ENCODE peak calls at places on chromosomes 5 and 9, in seven cellular contexts. One of them, this sample, is unnamed.
A peak's percentile ranks its signal among the peaks of the same experiment; 100 is the strongest.

GRCh38 chr5:137073192-137073591 is 425.9 kb downstream of the SPOCK1 start:
- DNase-seq in activated CD8-positive, alpha-beta T cell treated with anti-CD3 and anti-CD28 coated beads for 36 hours: no peak
- DNase-seq in activated T-helper 9 cell treated with anti-CD3 and anti-CD28 coated beads, Interleukin-2, amount 50 U/mL, for 16 hours: no peak
- DNase-seq in HCT116: no peak
- DNase-seq in aorta: no peak
- DNase-seq in left ventricle myocardium inferior: no peak
- DNase-seq in stimulated activated CD4-positive, alpha-beta T cell treated with anti-CD3 and anti-CD28 coated beads, Interleukin-2, amount 100 ng/mL, for 48 hours: no peak
- DNase-seq in this sample: no peak

GRCh38 chr9:130229759-130230158 is 35.8 kb upstream of the HMCN2 start:
- DNase-seq in activated CD8-positive, alpha-beta T cell treated with anti-CD3 and anti-CD28 coated beads for 36 hours: no peak
- DNase-seq in activated T-helper 9 cell treated with anti-CD3 and anti-CD28 coated beads, Interleukin-2, amount 50 U/mL, for 16 hours: no peak
- DNase-seq in HCT116: no peak
- DNase-seq in aorta: no peak
- DNase-seq in left ventricle myocardium inferior: no peak
- DNase-seq in stimulated activated CD4-positive, alpha-beta T cell treated with anti-CD3 and anti-CD28 coated beads, Interleukin-2, amount 100 ng/mL, for 48 hours: no peak
- DNase-seq in this sample: no peak

GRCh38 chr9:5185220-5185840 is at the start of gene INSL6:
- DNase-seq in activated CD8-positive, alpha-beta T cell treated with anti-CD3 and anti-CD28 coated beads for 36 hours: no peak
- DNase-seq in activated T-helper 9 cell treated with anti-CD3 and anti-CD28 coated beads, Interleukin-2, amount 50 U/mL, for 16 hours: no peak
- DNase-seq in HCT116: no peak
- DNase-seq in aorta: no peak
- DNase-seq in left ventricle myocardium inferior: no peak
- DNase-seq in stimulated activated CD4-positive, alpha-beta T cell treated with anti-CD3 and anti-CD28 coated beads, Interleukin-2, amount 100 ng/mL, for 48 hours: no peak
- DNase-seq in this sample: no peak

GRCh38 chr9:131517761-131518190 is 13.3 kb downstream of the UCK1 start:
- DNase-seq in activated CD8-positive, alpha-beta T cell treated with anti-CD3 and anti-CD28 coated beads for 36 hours: no peak
- DNase-seq in activated T-helper 9 cell treated with anti-CD3 and anti-CD28 coated beads, Interleukin-2, amount 50 U/mL, for 16 hours: no peak
- DNase-seq in HCT116: no peak
- DNase-seq in aorta: no peak
- DNase-seq in left ventricle myocardium inferior: peak; percentile 53
- DNase-seq in stimulated activated CD4-positive, alpha-beta T cell treated with anti-CD3 and anti-CD28 coated beads, Interleukin-2, amount 100 ng/mL, for 48 hours: no peak
- DNase-seq in this sample: no peak

GRCh38 chr9:71819115-71819739 is 50.9 kb upstream of the CEMIP2 start:
- DNase-seq in activated CD8-positive, alpha-beta T cell treated with anti-CD3 and anti-CD28 coated beads for 36 hours: peak; percentile 61
- DNase-seq in activated T-helper 9 cell treated with anti-CD3 and anti-CD28 coated beads, Interleukin-2, amount 50 U/mL, for 16 hours: no peak
- DNase-seq in HCT116: peak; percentile 10
- DNase-seq in aorta: no peak
- DNase-seq in left ventricle myocardium inferior: no peak
- DNase-seq in stimulated activated CD4-positive, alpha-beta T cell treated with anti-CD3 and anti-CD28 coated beads, Interleukin-2, amount 100 ng/mL, for 48 hours: peak; percentile 47
- DNase-seq in this sample: peak; percentile 56

GRCh38 chr5:149719666-149720065 is 10.4 kb upstream of the PPARGC1B start:
- DNase-seq in activated CD8-positive, alpha-beta T cell treated with anti-CD3 and anti-CD28 coated beads for 36 hours: no peak
- DNase-seq in activated T-helper 9 cell treated with anti-CD3 and anti-CD28 coated beads, Interleukin-2, amount 50 U/mL, for 16 hours: no peak
- DNase-seq in HCT116: no peak
- DNase-seq in aorta: no peak
- DNase-seq in left ventricle myocardium inferior: no peak
- DNase-seq in stimulated activated CD4-positive, alpha-beta T cell treated with anti-CD3 and anti-CD28 coated beads, Interleukin-2, amount 100 ng/mL, for 48 hours: no peak
- DNase-seq in this sample: no peak

GRCh38 chr9:3783156-3783555 is 257.4 kb upstream of the RFX3 start:
- DNase-seq in activated CD8-positive, alpha-beta T cell treated with anti-CD3 and anti-CD28 coated beads for 36 hours: no peak
- DNase-seq in activated T-helper 9 cell treated with anti-CD3 and anti-CD28 coated beads, Interleukin-2, amount 50 U/mL, for 16 hours: no peak
- DNase-seq in HCT116: no peak
- DNase-seq in aorta: no peak
- DNase-seq in left ventricle myocardium inferior: no peak
- DNase-seq in stimulated activated CD4-positive, alpha-beta T cell treated with anti-CD3 and anti-CD28 coated beads, Interleukin-2, amount 100 ng/mL, for 48 hours: no peak
- DNase-seq in this sample: no peak

GRCh38 chr5:124888050-124888506 is 141.6 kb upstream of the ZNF608 start:
- DNase-seq in activated CD8-positive, alpha-beta T cell treated with anti-CD3 and anti-CD28 coated beads for 36 hours: no peak
- DNase-seq in activated T-helper 9 cell treated with anti-CD3 and anti-CD28 coated beads, Interleukin-2, amount 50 U/mL, for 16 hours: no peak
- DNase-seq in HCT116: no peak
- DNase-seq in aorta: no peak
- DNase-seq in left ventricle myocardium inferior: no peak
- DNase-seq in stimulated activated CD4-positive, alpha-beta T cell treated with anti-CD3 and anti-CD28 coated beads, Interleukin-2, amount 100 ng/mL, for 48 hours: no peak
- DNase-seq in this sample: no peak

GRCh38 chr5:98391921-98392625 is 381.4 kb upstream of the RGMB start:
- DNase-seq in activated CD8-positive, alpha-beta T cell treated with anti-CD3 and anti-CD28 coated beads for 36 hours: no peak
- DNase-seq in activated T-helper 9 cell treated with anti-CD3 and anti-CD28 coated beads, Interleukin-2, amount 50 U/mL, for 16 hours: no peak
- DNase-seq in HCT116: no peak
- DNase-seq in aorta: no peak
- DNase-seq in left ventricle myocardium inferior: no peak
- DNase-seq in stimulated activated CD4-positive, alpha-beta T cell treated with anti-CD3 and anti-CD28 coated beads, Interleukin-2, amount 100 ng/mL, for 48 hours: no peak
- DNase-seq in this sample: no peak

GRCh38 chr9:77016526-77017504 is 2.6 kb upstream of the FOXB2 start:
- DNase-seq in activated CD8-positive, alpha-beta T cell treated with anti-CD3 and anti-CD28 coated beads for 36 hours: no peak
- DNase-seq in activated T-helper 9 cell treated with anti-CD3 and anti-CD28 coated beads, Interleukin-2, amount 50 U/mL, for 16 hours: no peak
- DNase-seq in HCT116: no peak
- DNase-seq in aorta: no peak
- DNase-seq in left ventricle myocardium inferior: no peak
- DNase-seq in stimulated activated CD4-positive, alpha-beta T cell treated with anti-CD3 and anti-CD28 coated beads, Interleukin-2, amount 100 ng/mL, for 48 hours: no peak
- DNase-seq in this sample: no peak

GRCh38 chr5:72379936-72380335 is 59.8 kb downstream of the PTCD2 start:
- DNase-seq in activated CD8-positive, alpha-beta T cell treated with anti-CD3 and anti-CD28 coated beads for 36 hours: no peak
- DNase-seq in activated T-helper 9 cell treated with anti-CD3 and anti-CD28 coated beads, Interleukin-2, amount 50 U/mL, for 16 hours: no peak
- DNase-seq in HCT116: no peak
- DNase-seq in aorta: no peak
- DNase-seq in left ventricle myocardium inferior: no peak
- DNase-seq in stimulated activated CD4-positive, alpha-beta T cell treated with anti-CD3 and anti-CD28 coated beads, Interleukin-2, amount 100 ng/mL, for 48 hours: no peak
- DNase-seq in this sample: no peak

GRCh38 chr5:11400312-11400711 is 503.9 kb downstream of the CTNND2 start:
- DNase-seq in activated CD8-positive, alpha-beta T cell treated with anti-CD3 and anti-CD28 coated beads for 36 hours: no peak
- DNase-seq in activated T-helper 9 cell treated with anti-CD3 and anti-CD28 coated beads, Interleukin-2, amount 50 U/mL, for 16 hours: no peak
- DNase-seq in HCT116: no peak
- DNase-seq in aorta: no peak
- DNase-seq in left ventricle myocardium inferior: no peak
- DNase-seq in stimulated activated CD4-positive, alpha-beta T cell treated with anti-CD3 and anti-CD28 coated beads, Interleukin-2, amount 100 ng/mL, for 48 hours: no peak
- DNase-seq in this sample: no peak

GRCh38 chr5:41507501-41507900 is 2.9 kb downstream of the PLCXD3 start:
- DNase-seq in activated CD8-positive, alpha-beta T cell treated with anti-CD3 and anti-CD28 coated beads for 36 hours: no peak
- DNase-seq in activated T-helper 9 cell treated with anti-CD3 and anti-CD28 coated beads, Interleukin-2, amount 50 U/mL, for 16 hours: no peak
- DNase-seq in HCT116: no peak
- DNase-seq in aorta: no peak
- DNase-seq in left ventricle myocardium inferior: no peak
- DNase-seq in stimulated activated CD4-positive, alpha-beta T cell treated with anti-CD3 and anti-CD28 coated beads, Interleukin-2, amount 100 ng/mL, for 48 hours: no peak
- DNase-seq in this sample: no peak

GRCh38 chr9:89970701-89971100 is 365.9 kb downstream of the GADD45G start:
- DNase-seq in activated CD8-positive, alpha-beta T cell treated with anti-CD3 and anti-CD28 coated beads for 36 hours: no peak
- DNase-seq in activated T-helper 9 cell treated with anti-CD3 and anti-CD28 coated beads, Interleukin-2, amount 50 U/mL, for 16 hours: no peak
- DNase-seq in HCT116: no peak
- DNase-seq in aorta: no peak
- DNase-seq in left ventricle myocardium inferior: no peak
- DNase-seq in stimulated activated CD4-positive, alpha-beta T cell treated with anti-CD3 and anti-CD28 coated beads, Interleukin-2, amount 100 ng/mL, for 48 hours: no peak
- DNase-seq in this sample: no peak

GRCh38 chr5:156913719-156914370 is 49.2 kb downstream of the TIMD4 start:
- DNase-seq in activated CD8-positive, alpha-beta T cell treated with anti-CD3 and anti-CD28 coated beads for 36 hours: peak; percentile 51
- DNase-seq in activated T-helper 9 cell treated with anti-CD3 and anti-CD28 coated beads, Interleukin-2, amount 50 U/mL, for 16 hours: no peak
- DNase-seq in HCT116: no peak
- DNase-seq in aorta: no peak
- DNase-seq in left ventricle myocardium inferior: no peak
- DNase-seq in stimulated activated CD4-positive, alpha-beta T cell treated with anti-CD3 and anti-CD28 coated beads, Interleukin-2, amount 100 ng/mL, for 48 hours: no peak
- DNase-seq in this sample: no peak

GRCh38 chr9:75500479-75500878 is 390.0 kb upstream of the PCSK5 start:
- DNase-seq in activated CD8-positive, alpha-beta T cell treated with anti-CD3 and anti-CD28 coated beads for 36 hours: no peak
- DNase-seq in activated T-helper 9 cell treated with anti-CD3 and anti-CD28 coated beads, Interleukin-2, amount 50 U/mL, for 16 hours: no peak
- DNase-seq in HCT116: no peak
- DNase-seq in aorta: no peak
- DNase-seq in left ventricle myocardium inferior: no peak
- DNase-seq in stimulated activated CD4-positive, alpha-beta T cell treated with anti-CD3 and anti-CD28 coated beads, Interleukin-2, amount 100 ng/mL, for 48 hours: no peak
- DNase-seq in this sample: no peak

GRCh38 chr5:6503342-6503741 is 54.7 kb downstream of the UBE2QL1 start:
- DNase-seq in activated CD8-positive, alpha-beta T cell treated with anti-CD3 and anti-CD28 coated beads for 36 hours: no peak
- DNase-seq in activated T-helper 9 cell treated with anti-CD3 and anti-CD28 coated beads, Interleukin-2, amount 50 U/mL, for 16 hours: no peak
- DNase-seq in HCT116: no peak
- DNase-seq in aorta: no peak
- DNase-seq in left ventricle myocardium inferior: no peak
- DNase-seq in stimulated activated CD4-positive, alpha-beta T cell treated with anti-CD3 and anti-CD28 coated beads, Interleukin-2, amount 100 ng/mL, for 48 hours: no peak
- DNase-seq in this sample: no peak

GRCh38 chr5:112957970-112958773 is 18.4 kb upstream of the DCP2 start:
- DNase-seq in activated CD8-positive, alpha-beta T cell treated with anti-CD3 and anti-CD28 coated beads for 36 hours: peak; percentile 52
- DNase-seq in activated T-helper 9 cell treated with anti-CD3 and anti-CD28 coated beads, Interleukin-2, amount 50 U/mL, for 16 hours: no peak
- DNase-seq in HCT116: peak; percentile 51
- DNase-seq in aorta: peak; percentile 81
- DNase-seq in left ventricle myocardium inferior: peak; percentile 76
- DNase-seq in stimulated activated CD4-positive, alpha-beta T cell treated with anti-CD3 and anti-CD28 coated beads, Interleukin-2, amount 100 ng/mL, for 48 hours: no peak
- DNase-seq in this sample: no peak

GRCh38 chr9:77161191-77161590 is 16.1 kb upstream of the VPS13A start:
- DNase-seq in activated CD8-positive, alpha-beta T cell treated with anti-CD3 and anti-CD28 coated beads for 36 hours: no peak
- DNase-seq in activated T-helper 9 cell treated with anti-CD3 and anti-CD28 coated beads, Interleukin-2, amount 50 U/mL, for 16 hours: no peak
- DNase-seq in HCT116: no peak
- DNase-seq in aorta: no peak
- DNase-seq in left ventricle myocardium inferior: no peak
- DNase-seq in stimulated activated CD4-positive, alpha-beta T cell treated with anti-CD3 and anti-CD28 coated beads, Interleukin-2, amount 100 ng/mL, for 48 hours: no peak
- DNase-seq in this sample: no peak

GRCh38 chr9:101840694-101841188 is 102.3 kb upstream of the GRIN3A start:
- DNase-seq in activated CD8-positive, alpha-beta T cell treated with anti-CD3 and anti-CD28 coated beads for 36 hours: no peak
- DNase-seq in activated T-helper 9 cell treated with anti-CD3 and anti-CD28 coated beads, Interleukin-2, amount 50 U/mL, for 16 hours: no peak
- DNase-seq in HCT116: no peak
- DNase-seq in aorta: no peak
- DNase-seq in left ventricle myocardium inferior: no peak
- DNase-seq in stimulated activated CD4-positive, alpha-beta T cell treated with anti-CD3 and anti-CD28 coated beads, Interleukin-2, amount 100 ng/mL, for 48 hours: no peak
- DNase-seq in this sample: no peak

GRCh38 chr9:124345063-124345462 is 70.2 kb downstream of the PSMB7 start:
- DNase-seq in activated CD8-positive, alpha-beta T cell treated with anti-CD3 and anti-CD28 coated beads for 36 hours: no peak
- DNase-seq in activated T-helper 9 cell treated with anti-CD3 and anti-CD28 coated beads, Interleukin-2, amount 50 U/mL, for 16 hours: no peak
- DNase-seq in HCT116: no peak
- DNase-seq in aorta: peak; percentile 12
- DNase-seq in left ventricle myocardium inferior: no peak
- DNase-seq in stimulated activated CD4-positive, alpha-beta T cell treated with anti-CD3 and anti-CD28 coated beads, Interleukin-2, amount 100 ng/mL, for 48 hours: no peak
- DNase-seq in this sample: no peak

GRCh38 chr5:139120521-139120920 is 77.6 kb downstream of the SIL1 start:
- DNase-seq in activated CD8-positive, alpha-beta T cell treated with anti-CD3 and anti-CD28 coated beads for 36 hours: no peak
- DNase-seq in activated T-helper 9 cell treated with anti-CD3 and anti-CD28 coated beads, Interleukin-2, amount 50 U/mL, for 16 hours: no peak
- DNase-seq in HCT116: no peak
- DNase-seq in aorta: peak; percentile 59
- DNase-seq in left ventricle myocardium inferior: peak; percentile 31
- DNase-seq in stimulated activated CD4-positive, alpha-beta T cell treated with anti-CD3 and anti-CD28 coated beads, Interleukin-2, amount 100 ng/mL, for 48 hours: no peak
- DNase-seq in this sample: no peak

GRCh38 chr5:128885649-128886255 is 79.5 kb upstream of the SLC27A6 start:
- DNase-seq in activated CD8-positive, alpha-beta T cell treated with anti-CD3 and anti-CD28 coated beads for 36 hours: no peak
- DNase-seq in activated T-helper 9 cell treated with anti-CD3 and anti-CD28 coated beads, Interleukin-2, amount 50 U/mL, for 16 hours: no peak
- DNase-seq in HCT116: no peak
- DNase-seq in aorta: no peak
- DNase-seq in left ventricle myocardium inferior: no peak
- DNase-seq in stimulated activated CD4-positive, alpha-beta T cell treated with anti-CD3 and anti-CD28 coated beads, Interleukin-2, amount 100 ng/mL, for 48 hours: no peak
- DNase-seq in this sample: no peak

GRCh38 chr5:74954919-74955318 is 88.7 kb upstream of the FAM169A start:
- DNase-seq in activated CD8-positive, alpha-beta T cell treated with anti-CD3 and anti-CD28 coated beads for 36 hours: no peak
- DNase-seq in activated T-helper 9 cell treated with anti-CD3 and anti-CD28 coated beads, Interleukin-2, amount 50 U/mL, for 16 hours: no peak
- DNase-seq in HCT116: no peak
- DNase-seq in aorta: no peak
- DNase-seq in left ventricle myocardium inferior: no peak
- DNase-seq in stimulated activated CD4-positive, alpha-beta T cell treated with anti-CD3 and anti-CD28 coated beads, Interleukin-2, amount 100 ng/mL, for 48 hours: no peak
- DNase-seq in this sample: no peak

GRCh38 chr5:1824903-1825841 is 24.0 kb downstream of the NDUFS6 start:
- DNase-seq in activated CD8-positive, alpha-beta T cell treated with anti-CD3 and anti-CD28 coated beads for 36 hours: no peak
- DNase-seq in activated T-helper 9 cell treated with anti-CD3 and anti-CD28 coated beads, Interleukin-2, amount 50 U/mL, for 16 hours: no peak
- DNase-seq in HCT116: no peak
- DNase-seq in aorta: no peak
- DNase-seq in left ventricle myocardium inferior: no peak
- DNase-seq in stimulated activated CD4-positive, alpha-beta T cell treated with anti-CD3 and anti-CD28 coated beads, Interleukin-2, amount 100 ng/mL, for 48 hours: no peak
- DNase-seq in this sample: no peak

This sample was measured in activated naive CD8-positive, alpha-beta T cell treated with anti-CD3 and anti-CD28 coated beads, Interleukin-2, amount 50 U/mL, for 24 hours.